ENCODE peak calls at places on chromosomes 4 and X, in nine cellular contexts. Z is CD8-positive, alpha-beta T cell; Q is Panc1; U is right cardiac atrium; D is CD4-positive, CD25-positive, alpha-beta regulatory T cell; L is endothelial cell of umbilical vein; H is right lobe of liver; E is upper lobe of right lung; T is spleen. X is an unnamed sample.

GRCh38 chrX:13824746-13825145 is 7.9 kb upstream of the GPM6B start:
- DNase-seq in Z (no peak), Q (no peak), U (no peak), D (no peak), L (no peak), H (no peak), E (no peak), T (no peak), X (no peak)

GRCh38 chrX:129763666-129764065 is 16.1 kb upstream of the SASH3 start:
- DNase-seq in Z (no peak), Q (no peak), U (no peak), D (no peak), L (no peak), H (no peak), E (no peak), T (no peak), X (no peak)

GRCh38 chrX:109389917-109390316 is 92.0 kb downstream of the GUCY2F start:
- DNase-seq in Z (no peak), Q (no peak), U (no peak), D (no peak), L (no peak), H (no peak), E (no peak), T (no peak), X (no peak)

GRCh38 chr4:38157592-38157991 is 197.4 kb downstream of the PTTG2 start:
- DNase-seq in Z (no peak), Q (no peak), U (no peak), D (no peak), L (no peak), H (no peak), E (no peak), T (no peak), X (no peak)

GRCh38 chrX:150229481-150229880 is 133.6 kb upstream of the MAMLD1 start:
- DNase-seq in Z (no peak), Q (no peak), U (no peak), D (no peak), L (no peak), H (no peak), E (no peak), T (peak; percentile 27), X (no peak)

GRCh38 chr4:66568431-66568830 is 898.1 kb upstream of the EPHA5 start:
- DNase-seq in Z (no peak), Q (no peak), U (no peak), D (no peak), L (no peak), H (no peak), E (no peak), T (no peak), X (no peak)

GRCh38 chr4:68658672-68659071 is 11.8 kb downstream of the UGT2B15 start:
- DNase-seq in Z (no peak), Q (no peak), U (no peak), D (no peak), L (no peak), H (no peak), E (no peak), T (no peak), X (no peak)

GRCh38 chr4:123415977-123416376 is 19.4 kb downstream of the SPRY1 start:
- DNase-seq in Z (peak; percentile 46), Q (no peak), U (no peak), D (no peak), L (peak; percentile 29), H (no peak), E (no peak), T (no peak), X (no peak)

GRCh38 chr4:123666486-123666885 is 269.9 kb downstream of the SPRY1 start:
- DNase-seq in Z (no peak), Q (no peak), U (no peak), D (no peak), L (no peak), H (no peak), E (no peak), T (no peak), X (no peak)

GRCh38 chr4:87103691-87104187 is 116.7 kb downstream of the KLHL8 start:
- DNase-seq in Z (no peak), Q (no peak), U (no peak), D (no peak), L (peak; percentile 84), H (no peak), E (no peak), T (no peak), X (peak; percentile 55)

DNA sequence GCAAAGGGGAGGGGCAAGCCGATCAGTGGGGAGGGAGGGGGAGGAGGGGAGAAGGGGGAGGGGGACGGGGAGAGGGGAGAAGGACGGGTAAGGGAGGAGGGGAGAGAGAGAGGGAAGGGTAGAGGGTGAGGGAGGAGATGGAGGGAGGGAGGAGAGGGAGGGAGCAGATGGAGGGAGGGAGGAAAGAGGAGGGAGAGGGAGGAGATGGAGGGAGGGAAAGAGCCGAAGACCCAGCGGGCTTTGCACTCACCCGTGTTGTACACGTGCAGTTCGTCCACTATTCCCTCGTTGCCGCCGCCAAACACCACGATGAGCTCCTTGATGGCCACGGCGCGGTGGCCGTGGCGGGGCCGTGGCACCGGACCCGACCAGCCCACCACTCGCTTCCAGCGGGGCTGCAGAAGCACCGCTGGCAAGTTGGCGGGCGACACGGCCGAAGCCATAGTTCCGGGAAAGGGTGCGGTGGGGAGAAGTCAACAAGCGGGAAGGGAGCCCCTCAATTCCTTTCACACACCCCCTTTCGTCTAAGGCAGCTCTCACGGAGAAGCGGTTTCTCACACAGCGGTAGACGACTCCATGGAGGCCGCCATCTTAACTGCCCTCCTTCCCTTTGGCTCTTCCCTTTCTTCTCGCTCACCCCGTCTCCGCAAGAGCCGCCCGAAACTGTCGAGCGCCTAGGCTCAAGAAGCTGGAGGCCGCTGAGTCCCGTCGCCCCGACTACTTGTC is 1.1 kb downstream of the HCFC1 start:
- DNase-seq in Z (no peak), Q (no peak), U (no peak), D (peak; percentile 25), L (no peak), H (no peak), E (no peak), T (peak; percentile 90), X (no peak)
- H3K4me1 ChIP-seq in Z (peaks cover 48% of the 10 kb centered on the region), Q (peaks cover 39% of the 10 kb centered on the region), U (peaks cover 17% of the 10 kb centered on the region), D (peaks cover 59% of the 10 kb centered on the region), L (peaks cover 45% of the 10 kb centered on the region), H (peaks cover 5% of the 10 kb centered on the region), E (peaks cover 46% of the 10 kb centered on the region), T (peaks cover 69% of the 10 kb centered on the region), X (peaks cover 20% of the 10 kb centered on the region)

GRCh38 chrX:50704360-50704759 is 109.6 kb downstream of the SHROOM4 start:
- DNase-seq in Z (no peak), Q (no peak), U (no peak), D (no peak), L (no peak), H (no peak), E (no peak), T (no peak), X (no peak)

GRCh38 chrX:50700921-50701320 is 113.1 kb downstream of the SHROOM4 start:
- DNase-seq in Z (no peak), Q (no peak), U (no peak), D (no peak), L (no peak), H (no peak), E (no peak), T (no peak), X (no peak)

GRCh38 chrX:50697691-50698090 is 116.3 kb downstream of the SHROOM4 start:
- DNase-seq in Z (no peak), Q (no peak), U (no peak), D (no peak), L (peak; percentile 75), H (no peak), E (no peak), T (no peak), X (peak; percentile 17)

GRCh38 chrX:50698944-50699343 is 115.0 kb downstream of the SHROOM4 start:
- DNase-seq in Z (no peak), Q (no peak), U (no peak), D (no peak), L (no peak), H (no peak), E (no peak), T (no peak), X (no peak)
- H3K4me3 ChIP-seq in Z (no peak overlapping the region), Q (no peak overlapping the region), U (no peak overlapping the region), D (no peak overlapping the region), L (no peak overlapping the region), H (no peak overlapping the region), E (no peak overlapping the region), T (no peak overlapping the region), X (no peak overlapping the region)

GRCh38 chr4:26139310-26139924 is 181.4 kb upstream of the RBPJ start:
- DNase-seq in Z (no peak), Q (no peak), U (no peak), D (no peak), L (no peak), H (no peak), E (no peak), T (no peak), X (no peak)
- H3K4me1 ChIP-seq in Z (no peaks in the 10 kb centered on the region), Q (no peaks in the 10 kb centered on the region), U (no peaks in the 10 kb centered on the region), D (no peaks in the 10 kb centered on the region), L (no peaks in the 10 kb centered on the region), H (no peaks in the 10 kb centered on the region), E (peaks cover 9% of the 10 kb centered on the region), T (no peaks in the 10 kb centered on the region), X (no peaks in the 10 kb centered on the region)

DNA sequence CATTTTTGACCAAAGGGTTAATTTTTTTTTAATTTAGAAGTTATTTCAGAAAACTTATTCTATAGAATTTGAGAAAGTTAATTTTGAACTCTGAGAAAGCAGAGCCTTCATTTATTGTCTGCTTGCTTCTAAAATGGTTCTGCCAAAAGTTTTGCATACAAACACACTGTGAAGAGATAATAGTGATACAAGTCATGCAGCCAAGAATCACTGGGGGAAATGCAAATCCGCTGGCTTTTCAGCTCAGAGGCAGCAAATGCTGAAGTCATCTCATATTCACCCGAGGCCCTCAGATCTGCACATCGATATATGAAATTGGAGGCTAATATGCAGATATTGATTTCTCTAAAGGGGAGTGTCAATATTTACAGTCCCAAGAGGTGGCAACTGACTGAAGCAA is 186.2 kb downstream of the KIT start:
- DNase-seq in Z (no peak), Q (no peak), U (no peak), D (no peak), L (no peak), H (no peak), E (no peak), T (no peak), X (no peak)
- H3K4me3 ChIP-seq in Z (no peak overlapping the region), Q (no peak overlapping the region), U (no peak overlapping the region), D (no peak overlapping the region), L (no peak overlapping the region), H (no peak overlapping the region), E (no peak overlapping the region), T (no peak overlapping the region), X (no peak overlapping the region)

GRCh38 chr4:40563401-40563800 is 66.3 kb downstream of the RBM47 start:
- DNase-seq in Z (no peak), Q (no peak), U (no peak), D (no peak), L (no peak), H (no peak), E (no peak), T (no peak), X (no peak)
- H3K4me1 ChIP-seq in Z (no peaks in the 10 kb centered on the region), Q (peaks cover 4% of the 10 kb centered on the region), U (no peaks in the 10 kb centered on the region), D (no peaks in the 10 kb centered on the region), L (no peaks in the 10 kb centered on the region), H (peaks cover 19% of the 10 kb centered on the region), E (peaks cover 17% of the 10 kb centered on the region), T (peaks cover 41% of the 10 kb centered on the region), X (peaks cover 5% of the 10 kb centered on the region)